ENCODE peak calls at places on chromosomes 12 and 14, in ten cellular contexts. One of them, this sample, is unnamed.

GRCh38 chr12:14907953-14908352 is 22.3 kb upstream of the MGP start:
- DNase-seq in OCI-LY7: no peak
- DNase-seq in fibroblast of the aortic adventitia: no peak
- DNase-seq in IMR-90: peak
- DNase-seq in astrocyte of the spinal cord: peak
- DNase-seq in fibroblast of pulmonary artery: no peak
- DNase-seq in stomach: no peak
- DNase-seq in epithelial cell of proximal tubule: no peak
- DNase-seq in CD8-positive, alpha-beta T cell: no peak
- DNase-seq in AG04449: no peak
- DNase-seq in this sample: no peak

GRCh38 chr12:103626498-103626897 is 39.4 kb downstream of the STAB2 start:
- DNase-seq in OCI-LY7: no peak
- DNase-seq in fibroblast of the aortic adventitia: no peak
- DNase-seq in IMR-90: peak
- DNase-seq in astrocyte of the spinal cord: peak
- DNase-seq in fibroblast of pulmonary artery: peak
- DNase-seq in stomach: peak
- DNase-seq in epithelial cell of proximal tubule: peak
- DNase-seq in CD8-positive, alpha-beta T cell: no peak
- DNase-seq in AG04449: peak
- DNase-seq in this sample: no peak

GRCh38 chr14:51097287-51097686 is 2.4 kb upstream of the TRIM9 start:
- DNase-seq in OCI-LY7: no peak
- DNase-seq in fibroblast of the aortic adventitia: no peak
- DNase-seq in IMR-90: no peak
- DNase-seq in astrocyte of the spinal cord: no peak
- DNase-seq in fibroblast of pulmonary artery: no peak
- DNase-seq in stomach: no peak
- DNase-seq in epithelial cell of proximal tubule: no peak
- DNase-seq in CD8-positive, alpha-beta T cell: no peak
- DNase-seq in AG04449: no peak
- DNase-seq in this sample: no peak

GRCh38 chr12:3644103-3644502 is 108.8 kb downstream of the CRACR2A start:
- DNase-seq in OCI-LY7: no peak
- DNase-seq in fibroblast of the aortic adventitia: no peak
- DNase-seq in IMR-90: no peak
- DNase-seq in astrocyte of the spinal cord: no peak
- DNase-seq in fibroblast of pulmonary artery: no peak
- DNase-seq in stomach: no peak
- DNase-seq in epithelial cell of proximal tubule: no peak
- DNase-seq in CD8-positive, alpha-beta T cell: no peak
- DNase-seq in AG04449: no peak
- DNase-seq in this sample: no peak

GRCh38 chr12:26097046-26097878 is 27.6 kb downstream of the BHLHE41 start:
- DNase-seq in OCI-LY7: peak
- DNase-seq in fibroblast of the aortic adventitia: peak
- DNase-seq in IMR-90: peak
- DNase-seq in astrocyte of the spinal cord: peak
- DNase-seq in fibroblast of pulmonary artery: peak
- DNase-seq in stomach: peak
- DNase-seq in epithelial cell of proximal tubule: peak
- DNase-seq in CD8-positive, alpha-beta T cell: peak
- DNase-seq in AG04449: no peak
- DNase-seq in this sample: no peak

GRCh38 chr14:61525293-61526011 is 169.9 kb upstream of the HIF1A start:
- DNase-seq in OCI-LY7: no peak
- DNase-seq in fibroblast of the aortic adventitia: peak
- DNase-seq in IMR-90: peak
- DNase-seq in astrocyte of the spinal cord: peak
- DNase-seq in fibroblast of pulmonary artery: peak
- DNase-seq in stomach: peak
- DNase-seq in epithelial cell of proximal tubule: peak
- DNase-seq in CD8-positive, alpha-beta T cell: peak
- DNase-seq in AG04449: no peak
- DNase-seq in this sample: no peak

GRCh38 chr12:44253338-44253856 is 417.5 kb downstream of the TMEM117 start:
- DNase-seq in OCI-LY7: no peak
- DNase-seq in fibroblast of the aortic adventitia: no peak
- DNase-seq in IMR-90: no peak
- DNase-seq in astrocyte of the spinal cord: no peak
- DNase-seq in fibroblast of pulmonary artery: no peak
- DNase-seq in stomach: no peak
- DNase-seq in epithelial cell of proximal tubule: no peak
- DNase-seq in CD8-positive, alpha-beta T cell: no peak
- DNase-seq in AG04449: no peak
- DNase-seq in this sample: no peak

GRCh38 chr12:54207539-54208267 is 18.9 kb upstream of the SMUG1 start:
- DNase-seq in OCI-LY7: peak
- DNase-seq in fibroblast of the aortic adventitia: peak
- DNase-seq in IMR-90: peak
- DNase-seq in astrocyte of the spinal cord: peak
- DNase-seq in fibroblast of pulmonary artery: peak
- DNase-seq in stomach: peak
- DNase-seq in epithelial cell of proximal tubule: no peak
- DNase-seq in CD8-positive, alpha-beta T cell: peak
- DNase-seq in AG04449: no peak
- DNase-seq in this sample: no peak

GRCh38 chr14:77641534-77642341 is 25.3 kb upstream of the SPTLC2 start:
- DNase-seq in OCI-LY7: no peak
- DNase-seq in fibroblast of the aortic adventitia: peak
- DNase-seq in IMR-90: peak
- DNase-seq in astrocyte of the spinal cord: peak
- DNase-seq in fibroblast of pulmonary artery: peak
- DNase-seq in stomach: peak
- DNase-seq in epithelial cell of proximal tubule: no peak
- DNase-seq in CD8-positive, alpha-beta T cell: peak
- DNase-seq in AG04449: no peak
- DNase-seq in this sample: no peak

GRCh38 chr14:100140452-100141132 is 18.9 kb downstream of the DEGS2 start:
- DNase-seq in OCI-LY7: no peak
- DNase-seq in fibroblast of the aortic adventitia: no peak
- DNase-seq in IMR-90: peak
- DNase-seq in astrocyte of the spinal cord: peak
- DNase-seq in fibroblast of pulmonary artery: peak
- DNase-seq in stomach: peak
- DNase-seq in epithelial cell of proximal tubule: no peak
- DNase-seq in CD8-positive, alpha-beta T cell: no peak
- DNase-seq in AG04449: no peak
- DNase-seq in this sample: no peak

GRCh38 chr14:79584679-79585078 is 626.6 kb downstream of the DIO2 start:
- DNase-seq in OCI-LY7: no peak
- DNase-seq in fibroblast of the aortic adventitia: peak
- DNase-seq in IMR-90: peak
- DNase-seq in astrocyte of the spinal cord: peak
- DNase-seq in fibroblast of pulmonary artery: peak
- DNase-seq in stomach: no peak
- DNase-seq in epithelial cell of proximal tubule: peak
- DNase-seq in CD8-positive, alpha-beta T cell: no peak
- DNase-seq in AG04449: peak
- DNase-seq in this sample: peak

GRCh38 chr14:79586401-79586800 is 624.9 kb downstream of the DIO2 start:
- DNase-seq in OCI-LY7: no peak
- DNase-seq in fibroblast of the aortic adventitia: no peak
- DNase-seq in IMR-90: no peak
- DNase-seq in astrocyte of the spinal cord: no peak
- DNase-seq in fibroblast of pulmonary artery: no peak
- DNase-seq in stomach: no peak
- DNase-seq in epithelial cell of proximal tubule: no peak
- DNase-seq in CD8-positive, alpha-beta T cell: no peak
- DNase-seq in AG04449: no peak
- DNase-seq in this sample: no peak

GRCh38 chr14:79587875-79588274 is 623.4 kb downstream of the DIO2 start:
- DNase-seq in OCI-LY7: no peak
- DNase-seq in fibroblast of the aortic adventitia: no peak
- DNase-seq in IMR-90: no peak
- DNase-seq in astrocyte of the spinal cord: no peak
- DNase-seq in fibroblast of pulmonary artery: no peak
- DNase-seq in stomach: no peak
- DNase-seq in epithelial cell of proximal tubule: no peak
- DNase-seq in CD8-positive, alpha-beta T cell: no peak
- DNase-seq in AG04449: no peak
- DNase-seq in this sample: no peak

GRCh38 chr14:79585845-79586244 is 625.5 kb downstream of the DIO2 start:
- DNase-seq in OCI-LY7: no peak
- DNase-seq in fibroblast of the aortic adventitia: peak
- DNase-seq in IMR-90: peak
- DNase-seq in astrocyte of the spinal cord: peak
- DNase-seq in fibroblast of pulmonary artery: peak
- DNase-seq in stomach: no peak
- DNase-seq in epithelial cell of proximal tubule: no peak
- DNase-seq in CD8-positive, alpha-beta T cell: no peak
- DNase-seq in AG04449: no peak
- DNase-seq in this sample: no peak

GRCh38 chr14:79587194-79587593 is 624.1 kb downstream of the DIO2 start:
- DNase-seq in OCI-LY7: no peak
- DNase-seq in fibroblast of the aortic adventitia: no peak
- DNase-seq in IMR-90: no peak
- DNase-seq in astrocyte of the spinal cord: peak
- DNase-seq in fibroblast of pulmonary artery: peak
- DNase-seq in stomach: no peak
- DNase-seq in epithelial cell of proximal tubule: no peak
- DNase-seq in CD8-positive, alpha-beta T cell: no peak
- DNase-seq in AG04449: no peak
- DNase-seq in this sample: no peak
- TF ChIP-seq CTCF in OCI-LY7: no peak
- TF ChIP-seq CTCF in fibroblast of the aortic adventitia: no peak
- TF ChIP-seq CTCF in IMR-90: no peak
- TF ChIP-seq CTCF in astrocyte of the spinal cord: no peak
- TF ChIP-seq CTCF in fibroblast of pulmonary artery: no peak
- TF ChIP-seq CTCF in stomach: no peak
- TF ChIP-seq CTCF in epithelial cell of proximal tubule: no peak
- TF ChIP-seq CTCF in CD8-positive, alpha-beta T cell: no peak
- TF ChIP-seq CTCF in AG04449: no peak
- TF ChIP-seq CTCF in this sample: no peak

GRCh38 chr12:132416121-132416673 is 73.8 kb upstream of the FBRSL1 start:
- DNase-seq in OCI-LY7: no peak
- DNase-seq in fibroblast of the aortic adventitia: no peak
- DNase-seq in IMR-90: no peak
- DNase-seq in astrocyte of the spinal cord: no peak
- DNase-seq in fibroblast of pulmonary artery: no peak
- DNase-seq in stomach: no peak
- DNase-seq in epithelial cell of proximal tubule: no peak
- DNase-seq in CD8-positive, alpha-beta T cell: no peak
- DNase-seq in AG04449: no peak
- DNase-seq in this sample: no peak

GRCh38 chr12:132419612-132420237 is 70.2 kb upstream of the FBRSL1 start:
- DNase-seq in OCI-LY7: no peak
- DNase-seq in fibroblast of the aortic adventitia: no peak
- DNase-seq in IMR-90: no peak
- DNase-seq in astrocyte of the spinal cord: no peak
- DNase-seq in fibroblast of pulmonary artery: peak
- DNase-seq in stomach: no peak
- DNase-seq in epithelial cell of proximal tubule: no peak
- DNase-seq in CD8-positive, alpha-beta T cell: no peak
- DNase-seq in AG04449: no peak
- DNase-seq in this sample: no peak

GRCh38 chr12:132418393-132418925 is 71.5 kb upstream of the FBRSL1 start:
- DNase-seq in OCI-LY7: no peak
- DNase-seq in fibroblast of the aortic adventitia: no peak
- DNase-seq in IMR-90: no peak
- DNase-seq in astrocyte of the spinal cord: no peak
- DNase-seq in fibroblast of pulmonary artery: no peak
- DNase-seq in stomach: no peak
- DNase-seq in epithelial cell of proximal tubule: no peak
- DNase-seq in CD8-positive, alpha-beta T cell: no peak
- DNase-seq in AG04449: no peak
- DNase-seq in this sample: no peak

GRCh38 chr12:132416827-132417226 is 73.1 kb upstream of the FBRSL1 start:
- DNase-seq in OCI-LY7: no peak
- DNase-seq in fibroblast of the aortic adventitia: no peak
- DNase-seq in IMR-90: no peak
- DNase-seq in astrocyte of the spinal cord: no peak
- DNase-seq in fibroblast of pulmonary artery: no peak
- DNase-seq in stomach: no peak
- DNase-seq in epithelial cell of proximal tubule: no peak
- DNase-seq in CD8-positive, alpha-beta T cell: no peak
- DNase-seq in AG04449: no peak
- DNase-seq in this sample: no peak

DNA sequence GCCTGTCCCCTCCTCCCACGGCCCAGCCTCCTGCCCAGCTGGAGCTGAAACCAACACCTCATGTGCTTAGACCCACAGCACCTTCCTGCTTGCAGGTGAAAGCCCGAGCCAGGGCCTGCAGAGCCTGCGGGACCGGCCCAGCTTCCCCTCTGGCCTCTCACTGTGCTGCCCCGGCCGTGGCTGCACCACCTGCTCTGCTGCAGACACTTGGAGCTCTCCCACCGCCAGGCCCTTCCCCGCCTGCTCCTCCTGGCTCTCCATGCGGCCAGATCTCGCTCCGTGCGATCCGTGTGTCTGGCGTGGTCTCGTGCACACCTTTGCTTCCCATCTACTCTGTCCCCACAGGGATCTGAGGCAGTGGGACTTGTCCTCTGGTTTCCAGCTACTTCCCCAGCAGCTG is 72.2 kb upstream of the FBRSL1 start:
- DNase-seq in OCI-LY7: no peak
- DNase-seq in fibroblast of the aortic adventitia: no peak
- DNase-seq in IMR-90: no peak
- DNase-seq in astrocyte of the spinal cord: no peak
- DNase-seq in fibroblast of pulmonary artery: no peak
- DNase-seq in stomach: no peak
- DNase-seq in epithelial cell of proximal tubule: no peak
- DNase-seq in CD8-positive, alpha-beta T cell: no peak
- DNase-seq in AG04449: no peak
- DNase-seq in this sample: no peak
- H3K4me3 ChIP-seq in OCI-LY7: no peak
- H3K4me3 ChIP-seq in fibroblast of the aortic adventitia: no peak
- H3K4me3 ChIP-seq in IMR-90: no peak
- H3K4me3 ChIP-seq in astrocyte of the spinal cord: no peak
- H3K4me3 ChIP-seq in fibroblast of pulmonary artery: no peak
- H3K4me3 ChIP-seq in stomach: no peak
- H3K4me3 ChIP-seq in epithelial cell of proximal tubule: no peak
- H3K4me3 ChIP-seq in CD8-positive, alpha-beta T cell: no peak
- H3K4me3 ChIP-seq in AG04449: no peak
- H3K4me3 ChIP-seq in this sample: no peak

GRCh38 chr12:55729592-55730446 is 1.0 kb upstream of the CD63 start:
- DNase-seq in OCI-LY7: peak
- DNase-seq in fibroblast of the aortic adventitia: peak
- DNase-seq in IMR-90: peak
- DNase-seq in astrocyte of the spinal cord: peak
- DNase-seq in fibroblast of pulmonary artery: peak
- DNase-seq in stomach: peak
- DNase-seq in epithelial cell of proximal tubule: no peak
- DNase-seq in CD8-positive, alpha-beta T cell: peak
- DNase-seq in AG04449: no peak
- DNase-seq in this sample: peak
- TF ChIP-seq CTCF in OCI-LY7: peak
- TF ChIP-seq CTCF in fibroblast of the aortic adventitia: no peak
- TF ChIP-seq CTCF in IMR-90: peak
- TF ChIP-seq CTCF in astrocyte of the spinal cord: no peak
- TF ChIP-seq CTCF in fibroblast of pulmonary artery: no peak
- TF ChIP-seq CTCF in stomach: no peak
- TF ChIP-seq CTCF in epithelial cell of proximal tubule: peak
- TF ChIP-seq CTCF in CD8-positive, alpha-beta T cell: no peak
- TF ChIP-seq CTCF in AG04449: peak
- TF ChIP-seq CTCF in this sample: no peak

GRCh38 chr12:46831335-46832083 is 5.7 kb upstream of the SLC38A4 start:
- DNase-seq in OCI-LY7: no peak
- DNase-seq in fibroblast of the aortic adventitia: no peak
- DNase-seq in IMR-90: no peak
- DNase-seq in astrocyte of the spinal cord: peak
- DNase-seq in fibroblast of pulmonary artery: no peak
- DNase-seq in stomach: peak
- DNase-seq in epithelial cell of proximal tubule: no peak
- DNase-seq in CD8-positive, alpha-beta T cell: no peak
- DNase-seq in AG04449: no peak
- DNase-seq in this sample: no peak
- H3K4me3 ChIP-seq in OCI-LY7: no peak
- H3K4me3 ChIP-seq in fibroblast of the aortic adventitia: peak
- H3K4me3 ChIP-seq in IMR-90: peak
- H3K4me3 ChIP-seq in astrocyte of the spinal cord: peak
- H3K4me3 ChIP-seq in fibroblast of pulmonary artery: peak
- H3K4me3 ChIP-seq in stomach: peak
- H3K4me3 ChIP-seq in epithelial cell of proximal tubule: peak
- H3K4me3 ChIP-seq in CD8-positive, alpha-beta T cell: no peak
- H3K4me3 ChIP-seq in AG04449: peak
- H3K4me3 ChIP-seq in this sample: peak

This sample was measured in HFF-Myc.